ENCODE peak calls at places on chromosomes 13 and 19, in eight cellular contexts. A is esophagus squamous epithelium, K is transverse colon, J is tibial artery, Y is esophagus muscularis mucosa, L is spleen, I is K562, Q is hepatocyte. Z is an unnamed sample.
A peak's percentile ranks its signal among the peaks of the same experiment; 100 is the strongest.

GRCh38 chr13:24264976-24265375 is 44.4 kb upstream of the C1QTNF9 start:
- DNase-seq in A (no peak), K (peak; percentile 51), J (no peak), Y (no peak), L (peak; percentile 91), I (no peak), Q (no peak), Z (no peak)

GRCh38 chr13:52001120-52001731 is 10.0 kb downstream of the ATP7B start:
- DNase-seq in A (no peak), K (no peak), J (no peak), Y (no peak), L (no peak), I (peak; percentile 49), Q (peak; percentile 54), Z (peak; percentile 64)

GRCh38 chr19:13892885-13893284 is 13.0 kb downstream of the BRME1 start:
- DNase-seq in A (no peak), K (no peak), J (no peak), Y (no peak), L (no peak), I (no peak), Q (no peak), Z (no peak)

GRCh38 chr19:43311706-43312105 is 41.8 kb upstream of the CD177 start:
- DNase-seq in A (no peak), K (no peak), J (no peak), Y (no peak), L (no peak), I (no peak), Q (no peak), Z (no peak)

GRCh38 chr13:48429886-48430285 is 17.0 kb upstream of the LPAR6 start:
- DNase-seq in A (no peak), K (no peak), J (no peak), Y (no peak), L (no peak), I (no peak), Q (no peak), Z (no peak)

GRCh38 chr19:55079400-55080038 is 3.9 kb downstream of the EPS8L1 start:
- DNase-seq in A (no peak), K (no peak), J (no peak), Y (no peak), L (no peak), I (no peak), Q (peak; percentile 4), Z (no peak)

GRCh38 chr19:5719274-5719960 is 529 bp downstream of the LONP1 start:
- DNase-seq in A (no peak), K (no peak), J (no peak), Y (no peak), L (no peak), I (peak; percentile 52), Q (no peak), Z (no peak)

GRCh38 chr19:12692960-12693359 is 3.5 kb downstream of the FBXW9 start:
- DNase-seq in A (no peak), K (no peak), J (no peak), Y (no peak), L (no peak), I (no peak), Q (no peak), Z (no peak)

GRCh38 chr19:51547397-51548212 is 16.1 kb upstream of the SIGLEC6 start:
- DNase-seq in A (no peak), K (no peak), J (no peak), Y (no peak), L (no peak), I (peak; percentile 96), Q (no peak), Z (peak; percentile 61)

GRCh38 chr19:51460164-51460992 is 2.1 kb upstream of the SIGLEC8 start:
- DNase-seq in A (no peak), K (no peak), J (no peak), Y (no peak), L (peak; percentile 61), I (peak; percentile 78), Q (no peak), Z (peak; percentile 30)

GRCh38 chr19:21750586-21751128 is 16.7 kb downstream of the ZNF100 start:
- DNase-seq in A (no peak), K (no peak), J (no peak), Y (no peak), L (no peak), I (no peak), Q (no peak), Z (no peak)

GRCh38 chr19:49128545-49129237 is 9.3 kb downstream of the PPFIA3 start:
- DNase-seq in A (no peak), K (no peak), J (no peak), Y (no peak), L (no peak), I (peak; percentile 36), Q (no peak), Z (no peak)

GRCh38 chr13:112587359-112587766 is 590 bp downstream of the TUBGCP3 start:
- DNase-seq in A (no peak), K (peak; percentile 85), J (peak; percentile 83), Y (peak; percentile 96), L (peak; percentile 93), I (peak; percentile 87), Q (peak; percentile 93), Z (peak; percentile 84)

GRCh38 chr19:1929051-1929742 is 11.8 kb upstream of the CSNK1G2 start:
- DNase-seq in A (no peak), K (peak; percentile 88), J (peak; percentile 76), Y (no peak), L (peak; percentile 96), I (peak; percentile 86), Q (peak; percentile 91), Z (peak; percentile 75)

GRCh38 chr19:3671680-3672574 is 28.3 kb downstream of the PIP5K1C start:
- DNase-seq in A (no peak), K (no peak), J (no peak), Y (no peak), L (no peak), I (peak; percentile 70), Q (no peak), Z (no peak)

GRCh38 chr13:40786568-40786996 is 2.8 kb upstream of the SLC25A15 start:
- DNase-seq in A (no peak), K (no peak), J (no peak), Y (no peak), L (no peak), I (peak; percentile 44), Q (no peak), Z (peak; percentile 39)

GRCh38 chr13:26722321-26722720 is 38.3 kb downstream of the GPR12 start:
- DNase-seq in A (no peak), K (no peak), J (no peak), Y (peak; percentile 29), L (no peak), I (no peak), Q (no peak), Z (no peak)

GRCh38 chr19:58020129-58020528 is 13.7 kb upstream of the ZSCAN1 start:
- DNase-seq in A (no peak), K (no peak), J (no peak), Y (no peak), L (no peak), I (no peak), Q (no peak), Z (no peak)

GRCh38 chr19:38917516-38917915 is 5.5 kb upstream of the CCER2 start:
- DNase-seq in A (no peak), K (no peak), J (no peak), Y (no peak), L (peak; percentile 29), I (no peak), Q (no peak), Z (no peak)

GRCh38 chr19:18846862-18847515 is 15.2 kb downstream of the UPF1 start:
- DNase-seq in A (no peak), K (peak; percentile 80), J (peak; percentile 82), Y (no peak), L (peak; percentile 94), I (peak; percentile 65), Q (peak; percentile 89), Z (peak; percentile 84)

GRCh38 chr19:289651-290538 is 1.3 kb downstream of the PLPP2 start:
- DNase-seq in A (no peak), K (peak; percentile 84), J (no peak), Y (no peak), L (no peak), I (peak; percentile 56), Q (peak; percentile 71), Z (peak; percentile 31)
- H3K4me3 ChIP-seq in A (peak overlapping the region; percentile 58), K (peak overlapping the region; percentile 54), J (no peak overlapping the region), Y (peak overlapping the region; percentile 48), L (no peak overlapping the region), I (peak overlapping the region; percentile 15), Q (no peak overlapping the region), Z (no peak overlapping the region)

DNA sequence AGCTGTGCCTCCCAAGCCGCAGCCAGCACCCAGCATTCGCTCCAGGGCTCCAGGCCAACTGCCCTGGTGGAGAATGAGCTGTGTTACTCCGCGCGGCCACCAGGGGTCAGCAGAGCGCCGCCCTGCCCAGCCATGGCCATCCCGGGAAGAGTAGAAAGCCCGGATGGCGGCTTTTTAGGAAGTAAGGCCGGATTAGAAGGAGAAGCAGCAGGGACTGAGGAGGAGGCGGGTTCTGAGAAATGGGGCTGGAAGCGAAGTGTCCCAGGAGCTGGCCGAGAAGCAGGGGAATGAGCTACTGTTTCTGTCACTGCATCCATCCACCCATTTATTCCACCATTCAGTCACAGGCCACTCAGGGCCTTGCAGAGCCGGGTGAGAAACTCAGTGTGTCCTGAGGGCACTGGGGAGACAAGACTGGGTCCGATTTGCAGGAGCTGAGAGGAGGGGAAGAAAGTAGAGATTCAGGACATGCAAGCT is 6.6 kb upstream of the NPAS1 start:
- DNase-seq in A (no peak), K (peak; percentile 84), J (peak; percentile 71), Y (peak; percentile 93), L (peak; percentile 91), I (peak; percentile 83), Q (peak; percentile 84), Z (peak; percentile 79)
- TF ChIP-seq CTCF in A (peak; percentile 98), K (peak; percentile 99), J (peak; percentile 95), Y (peak; percentile 91), L (peak; percentile 98), I (peak; percentile 97), Q (peak; percentile 99), Z (peak; percentile 95)

GRCh38 chr19:37492213-37492612 is 14.5 kb upstream of the ZNF793 start:
- DNase-seq in A (no peak), K (no peak), J (no peak), Y (no peak), L (no peak), I (no peak), Q (no peak), Z (no peak)
- H3K9me3 ChIP-seq in A (peaks cover 65% of the 10 kb centered on the region), K (peaks cover 84% of the 10 kb centered on the region), J (peaks cover 5% of the 10 kb centered on the region), Y (peaks cover 62% of the 10 kb centered on the region), L (peaks cover 100% of the 10 kb centered on the region), I (no peaks in the 10 kb centered on the region), Q (peaks cover 2% of the 10 kb centered on the region), Z (peaks cover 3% of the 10 kb centered on the region)

DNA sequence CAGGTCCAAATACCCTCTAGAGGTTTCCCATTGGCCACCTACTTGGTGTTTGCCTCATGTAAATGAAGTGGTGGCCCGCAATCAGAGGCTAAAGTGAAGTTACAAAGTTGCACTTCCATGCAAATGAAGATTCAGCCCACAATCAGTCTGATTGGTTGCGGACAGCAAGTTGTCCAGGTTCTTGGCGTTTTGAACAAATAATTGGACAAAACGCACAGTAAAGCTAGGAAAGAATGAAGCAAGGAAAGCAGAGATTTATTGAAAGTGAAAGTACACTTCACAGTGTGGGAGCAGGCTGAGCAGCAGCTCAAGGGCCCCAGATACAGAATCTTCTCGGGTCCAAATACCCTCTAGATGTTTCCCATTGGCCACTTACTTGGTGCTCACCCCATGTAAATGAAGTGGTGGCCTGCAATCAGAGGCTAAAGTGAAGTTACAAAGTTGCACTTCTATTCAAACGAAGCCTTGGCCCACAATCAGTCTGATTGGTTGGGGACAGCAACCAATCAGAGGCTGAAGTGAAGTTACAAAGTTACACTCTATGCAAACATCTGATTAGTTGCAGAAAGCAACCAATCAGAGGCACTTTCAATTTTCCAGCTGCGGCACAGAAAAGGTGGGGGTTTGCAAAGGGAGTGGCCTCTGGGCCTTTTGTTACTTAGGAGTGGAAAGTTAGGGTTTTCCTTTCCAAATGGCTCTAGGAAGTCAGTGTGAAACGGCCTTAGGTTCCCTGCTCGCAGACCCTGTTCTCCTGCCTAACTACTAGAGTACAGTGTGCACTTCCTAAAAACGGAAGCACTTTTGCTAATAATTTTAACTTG is 4.7 kb upstream of the TM9SF2 start:
- DNase-seq in A (peak; percentile 52), K (peak; percentile 76), J (peak; percentile 76), Y (no peak), L (peak; percentile 84), I (peak; percentile 82), Q (no peak), Z (no peak)
- H3K4me3 ChIP-seq in A (peak overlapping the region; percentile 40), K (peak overlapping the region; percentile 42), J (peak overlapping the region; percentile 45), Y (peak overlapping the region; percentile 30), L (peak overlapping the region; percentile 43), I (peak overlapping the region; percentile 26), Q (no peak overlapping the region), Z (no peak overlapping the region)